ENCODE peak calls at places on chromosomes 12 and 14, in nine cellular contexts. F is K562, O is uterus, C is A549, G is body of pancreas, Y is stomach, T is tibial nerve, S is adrenal gland, A is prostate gland. D is an unnamed sample.

GRCh38 chr14:29741909-29742401 is 185.7 kb downstream of the PRKD1 start:
- DNase-seq in F (no peak), T (no peak), S (peak), O (no peak), Y (no peak), C (no peak), A (no peak), G (peak), D (no peak)

GRCh38 chr12:71183018-71183417 is 25.2 kb upstream of the TSPAN8 start:
- DNase-seq in F (no peak), A (no peak), O (no peak), Y (no peak), G (no peak), T (no peak), C (no peak), S (peak), D (no peak)

GRCh38 chr14:35416108-35416750 is 11.7 kb upstream of the NFKBIA start:
- DNase-seq in A (no peak), Y (no peak), T (no peak), O (no peak), S (no peak), C (no peak), F (no peak), G (no peak), D (no peak)

GRCh38 chr14:20578325-20578724 is 9.5 kb downstream of the RNASE11 start:
- DNase-seq in Y (no peak), G (no peak), F (no peak), T (no peak), S (no peak), A (no peak), O (no peak), C (no peak), D (no peak)

GRCh38 chr14:64733321-64733720 is 29.1 kb downstream of the PLEKHG3 start:
- DNase-seq in F (no peak), S (no peak), Y (no peak), T (no peak), A (no peak), O (no peak), C (no peak), G (no peak), D (no peak)

GRCh38 chr12:22255097-22255496 is 79.4 kb downstream of the ST8SIA1 start:
- DNase-seq in Y (no peak), G (no peak), T (no peak), C (no peak), O (no peak), S (no peak), A (no peak), F (no peak), D (no peak)

GRCh38 chr14:89240414-89240813 is 176.6 kb downstream of the FOXN3 start:
- DNase-seq in Y (no peak), G (no peak), C (no peak), F (no peak), O (no peak), T (no peak), A (no peak), S (no peak), D (no peak)

GRCh38 chr14:105999361-106000028 is 473.1 kb downstream of the TMEM121 start:
- DNase-seq in G (peak), S (peak), C (no peak), Y (peak), T (no peak), A (no peak), F (peak), O (no peak), D (no peak)

GRCh38 chr14:71319646-71320045 is 412.4 kb downstream of the PCNX1 start:
- DNase-seq in G (no peak), A (no peak), T (no peak), C (peak), F (no peak), Y (no peak), O (peak), S (no peak), D (peak)

GRCh38 chr12:754238-754816 is 1.9 kb downstream of the WNK1 start:
- DNase-seq in F (no peak), C (no peak), G (peak), Y (no peak), O (no peak), T (no peak), A (peak), S (peak), D (peak)

GRCh38 chr12:96743606-96744005 is 163.5 kb upstream of the NEDD1 start:
- DNase-seq in Y (no peak), S (no peak), F (no peak), G (peak), A (no peak), O (no peak), C (no peak), T (no peak), D (no peak)

GRCh38 chr12:122072031-122072970 is 6.3 kb upstream of the MLXIP start:
- DNase-seq in O (peak), Y (peak), T (no peak), S (peak), F (no peak), C (peak), A (peak), G (peak), D (no peak)

GRCh38 chr12:74111688-74112360 is 425.8 kb upstream of the ATXN7L3B start:
- DNase-seq in C (no peak), A (no peak), F (no peak), G (peak), S (no peak), O (no peak), T (no peak), Y (no peak), D (no peak)

GRCh38 chr12:6792522-6793201 is 3.3 kb downstream of the CD4 start:
- DNase-seq in S (peak), A (no peak), O (no peak), C (no peak), T (no peak), F (no peak), G (no peak), Y (no peak), D (no peak)

GRCh38 chr12:126342866-126343265 is 1277.6 kb downstream of the AACS start:
- DNase-seq in G (no peak), A (no peak), C (no peak), F (no peak), S (no peak), O (no peak), T (no peak), Y (no peak), D (no peak)

GRCh38 chr12:65252515-65252914 is 26.0 kb upstream of the MSRB3 start:
- DNase-seq in Y (no peak), O (no peak), C (no peak), T (no peak), A (no peak), G (no peak), F (no peak), S (no peak), D (no peak)

GRCh38 chr12:109612975-109613502 is 39.4 kb downstream of the MVK start:
- DNase-seq in A (no peak), G (no peak), O (no peak), Y (no peak), S (no peak), F (peak), T (no peak), C (peak), D (no peak)

DNA sequence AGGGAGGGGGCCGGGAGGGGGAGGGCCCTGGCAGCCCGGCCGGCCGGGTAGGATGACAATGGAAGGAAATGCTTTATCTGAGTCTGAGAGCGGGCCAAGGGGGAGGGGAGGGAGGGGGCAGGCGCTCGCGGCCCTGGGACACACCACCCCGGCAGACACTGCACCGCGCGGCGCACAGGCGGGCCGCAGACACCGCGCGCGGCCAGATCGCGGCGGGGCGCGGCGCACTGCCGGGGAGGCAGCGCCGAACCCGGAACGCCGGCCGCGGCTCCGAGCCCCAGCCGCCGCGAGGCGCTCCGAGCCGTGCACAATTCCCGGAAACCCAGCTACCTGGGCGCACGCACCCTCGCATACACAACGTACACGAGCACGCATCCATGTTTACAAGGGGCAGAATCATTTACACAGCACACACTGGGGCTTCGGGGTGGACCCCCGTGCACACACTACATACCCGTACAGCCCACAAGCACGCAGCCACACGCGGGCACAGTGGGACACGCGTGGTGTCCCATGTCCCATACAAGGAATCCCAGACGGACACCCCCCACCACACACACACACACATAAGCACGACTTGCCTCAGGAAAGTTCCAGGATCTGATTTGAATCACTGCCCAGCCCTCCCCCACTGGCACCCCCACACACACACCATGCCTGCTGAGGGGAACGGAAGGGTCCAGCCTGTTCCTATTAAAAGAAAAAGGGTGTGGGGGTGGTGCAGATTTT is at the start of gene HDAC7:
- DNase-seq in Y (peak), C (peak), G (peak), T (peak), F (peak), S (peak), O (peak), A (peak), D (no peak)
- TF ChIP-seq POLR2A in Y (no peak), C (peak), G (peak), T (peak), F (no peak), S (peak), O (no peak), A (peak), D (no peak)

DNA sequence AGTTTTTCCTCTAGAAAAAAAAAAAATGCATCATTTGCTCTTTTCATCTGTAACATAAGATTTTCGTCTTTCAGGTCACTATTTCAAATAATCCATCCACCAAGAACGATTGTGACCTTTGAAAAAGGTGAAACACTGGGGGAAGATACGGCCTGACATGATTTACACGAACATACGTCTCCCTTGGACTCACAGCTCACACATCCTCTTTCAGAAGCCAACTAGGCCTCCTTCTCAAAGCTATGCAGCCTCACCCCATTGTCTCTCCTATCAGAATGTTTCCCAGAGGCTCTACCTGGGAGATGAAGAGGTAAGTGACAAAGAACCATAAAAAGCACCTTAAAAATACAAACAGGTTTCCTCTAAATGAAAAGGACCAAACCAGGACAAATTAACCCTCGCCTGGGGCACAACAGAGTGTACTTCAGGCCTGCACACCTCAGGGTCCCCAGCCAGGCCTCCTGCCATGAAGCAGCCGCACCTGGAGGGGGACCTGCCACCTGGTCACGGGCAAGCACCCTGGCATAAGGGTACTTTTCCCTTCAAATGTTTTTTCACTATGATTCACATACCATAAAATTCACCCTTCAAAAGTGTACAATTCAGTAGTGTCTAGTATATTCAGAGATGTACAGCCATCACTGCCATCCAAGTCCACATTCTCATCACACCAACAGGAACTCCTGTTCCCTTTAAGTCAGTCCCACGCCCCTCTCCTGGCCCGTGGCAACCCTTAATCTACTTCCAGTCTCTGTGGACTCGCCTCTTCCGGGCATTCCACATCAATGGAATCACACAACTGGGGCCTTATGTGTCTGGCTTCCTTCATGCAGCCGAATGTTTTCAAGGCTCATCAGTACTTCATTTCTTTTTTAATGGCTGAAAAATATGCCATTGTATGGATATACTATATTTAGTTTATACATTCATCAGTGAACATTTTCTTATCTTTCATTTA is 5.4 kb downstream of the SLC15A4 start:
- DNase-seq in C (no peak), F (no peak), S (no peak), G (no peak), Y (peak), O (no peak), A (no peak), T (no peak), D (no peak)
- TF ChIP-seq POLR2A in C (no peak), F (no peak), S (no peak), G (no peak), Y (no peak), O (no peak), A (no peak), T (no peak), D (no peak)

GRCh38 chr14:22563987-22564386 is 25.0 kb downstream of the DAD1 start:
- DNase-seq in T (no peak), S (no peak), F (no peak), G (no peak), O (no peak), Y (no peak), C (no peak), A (no peak), D (no peak)

GRCh38 chr14:22565391-22565945 is 23.6 kb downstream of the DAD1 start:
- DNase-seq in S (no peak), C (no peak), O (no peak), A (no peak), F (no peak), G (no peak), T (no peak), Y (no peak), D (no peak)

GRCh38 chr14:22566845-22567244 is 22.2 kb downstream of the DAD1 start:
- DNase-seq in S (no peak), O (no peak), Y (no peak), F (no peak), T (no peak), A (no peak), C (no peak), G (no peak), D (no peak)

GRCh38 chr14:22561661-22562579 is 27.1 kb downstream of the DAD1 start:
- DNase-seq in F (peak), T (no peak), A (no peak), C (no peak), S (no peak), O (no peak), G (no peak), Y (no peak), D (no peak)

DNA sequence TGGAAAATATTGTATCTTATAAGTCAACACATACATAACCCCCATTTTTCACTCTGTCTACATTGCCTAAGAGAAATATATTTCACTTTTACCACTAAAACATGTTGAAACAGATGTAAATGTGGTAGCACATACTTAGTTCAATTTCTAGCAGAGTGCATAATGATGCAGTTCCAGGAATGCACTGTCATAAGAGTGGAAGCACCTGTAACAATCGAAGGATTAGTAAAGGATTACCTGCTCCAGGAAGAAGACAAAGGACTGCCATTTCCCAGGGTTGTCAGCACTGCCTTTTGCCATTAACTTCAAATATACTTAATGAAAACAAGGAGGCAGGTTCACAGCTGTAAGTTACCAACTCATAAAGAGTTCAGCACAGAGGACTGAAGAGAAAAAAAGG is 24.6 kb downstream of the DAD1 start:
- DNase-seq in A (no peak), Y (no peak), S (no peak), F (no peak), G (no peak), C (no peak), T (no peak), O (no peak), D (no peak)
- TF ChIP-seq POLR2A in A (no peak), Y (no peak), S (no peak), F (no peak), G (no peak), C (no peak), T (no peak), O (no peak), D (no peak)

GRCh38 chr12:128823916-128824839 is at the start of gene SLC15A4:
- DNase-seq in T (peak), C (peak), G (peak), Y (peak), F (peak), S (peak), A (peak), O (peak), D (peak)
- TF ChIP-seq POLR2A in T (peak), C (peak), G (peak), Y (no peak), F (peak), S (peak), A (peak), O (peak), D (peak)

GRCh38 chr14:104703269-104703668 is 13.9 kb downstream of the INF2 start:
- DNase-seq in G (no peak), T (no peak), O (no peak), C (no peak), S (no peak), A (no peak), F (no peak), Y (no peak), D (no peak)
- TF ChIP-seq POLR2A in G (no peak), T (no peak), O (no peak), C (no peak), S (no peak), A (no peak), F (no peak), Y (no peak), D (no peak)

GRCh38 chr12:93166891-93167307 is 210.8 kb upstream of the NUDT4 start:
- DNase-seq in G (no peak), A (no peak), F (no peak), C (no peak), T (no peak), Y (no peak), S (no peak), O (no peak), D (no peak)
- TF ChIP-seq POLR2A in G (no peak), A (no peak), F (no peak), C (no peak), T (no peak), Y (no peak), S (no peak), O (no peak), D (no peak)

GRCh38 chr12:124917135-124917840 is 2.8 kb upstream of the UBC start:
- DNase-seq in F (peak), C (peak), G (peak), A (peak), O (peak), Y (peak), T (peak), S (peak), D (peak)
- TF ChIP-seq POLR2A in F (peak), C (no peak), G (peak), A (peak), O (peak), Y (no peak), T (peak), S (peak), D (no peak)

D was measured in vagina.